ENCODE peak calls at places on chromosomes 16 and 17, in nine cellular contexts. H is stimulated activated naive B cell treated with anti-CD40 and anti-IgM and Interleukin-4, amounts not matched to agents 10 μg/mL and 1 μg/mL and 100 μg/mL, for 72 hours; T is brain microvascular endothelial cell; M is Daoy; Y is AG10803; N is fibroblast of mammary gland; F is PC-3; R is stimulated activated CD8-positive, alpha-beta memory T cell treated with anti-CD3 and anti-CD28 coated beads, Interleukin-12 subunit alpha, Interleukin-12 subunit beta, amount 100 ng/mL, for 4 hours; C is GM03348. J is an unnamed sample.

GRCh38 chr17:65742433-65743312 is 181.2 kb upstream of the AXIN2 start:
- DNase-seq in M (peak; percentile 72), H (no peak), C (peak; percentile 74), R (no peak), T (peak; percentile 81), F (peak; percentile 95), Y (peak; percentile 92), N (peak; percentile 88), J (no peak)

GRCh38 chr17:82613283-82614094 is 34.8 kb downstream of the WDR45B start:
- DNase-seq in T (no peak), C (no peak), Y (no peak), M (no peak), N (no peak), F (no peak), H (no peak), R (no peak), J (no peak)

GRCh38 chr16:69669577-69669976 is 56.8 kb downstream of the NQO1 start:
- DNase-seq in R (no peak), F (no peak), T (no peak), N (peak; percentile 11), M (no peak), C (no peak), Y (no peak), H (no peak), J (no peak)

GRCh38 chr16:72848759-72849664 is 198.9 kb downstream of the ZFHX3 start:
- DNase-seq in Y (peak; percentile 93), H (no peak), C (peak; percentile 85), F (peak; percentile 92), N (peak; percentile 87), T (peak; percentile 85), R (no peak), M (peak; percentile 95), J (peak; percentile 88)

GRCh38 chr17:2797632-2798031 is 1.4 kb downstream of the RAP1GAP2 start:
- DNase-seq in N (no peak), H (no peak), T (no peak), M (no peak), C (no peak), Y (no peak), R (no peak), F (no peak), J (no peak)

GRCh38 chr17:9806709-9807108 is 15.2 kb downstream of the GSG1L2 start:
- DNase-seq in C (no peak), F (no peak), R (no peak), H (no peak), T (no peak), Y (no peak), N (no peak), M (no peak), J (no peak)

GRCh38 chr17:77423589-77424451 is 283.1 kb downstream of the SEC14L1 start:
- DNase-seq in M (peak; percentile 92), F (peak; percentile 75), H (no peak), C (peak; percentile 89), T (peak; percentile 87), N (peak; percentile 97), Y (peak; percentile 98), R (no peak), J (peak; percentile 93)

GRCh38 chr17:2822358-2822757 is 26.1 kb downstream of the RAP1GAP2 start:
- DNase-seq in M (no peak), T (no peak), F (no peak), R (no peak), C (no peak), Y (no peak), H (no peak), N (no peak), J (no peak)

GRCh38 chr17:78979780-78980623 is at the start of gene LGALS3BP:
- DNase-seq in T (peak; percentile 74), H (no peak), N (peak; percentile 83), R (no peak), C (peak; percentile 67), F (peak; percentile 54), M (peak; percentile 91), Y (peak; percentile 47), J (peak; percentile 94)

GRCh38 chr17:12734852-12735430 is 54.4 kb upstream of the ARHGAP44 start:
- DNase-seq in Y (no peak), C (no peak), R (no peak), H (no peak), T (no peak), M (no peak), F (no peak), N (no peak), J (peak; percentile 39)

GRCh38 chr16:79336437-79337229 is 263.9 kb downstream of the MAF start:
- DNase-seq in R (no peak), H (no peak), M (no peak), N (no peak), T (no peak), F (no peak), Y (no peak), C (no peak), J (peak; percentile 28)

GRCh38 chr17:49944451-49944850 is 24.5 kb upstream of the DLX4 start:
- DNase-seq in Y (no peak), M (no peak), N (no peak), F (no peak), C (no peak), R (no peak), H (no peak), T (no peak), J (no peak)

GRCh38 chr16:78045865-78046581 is 23.7 kb downstream of the CLEC3A start:
- DNase-seq in R (no peak), T (peak; percentile 55), N (peak; percentile 14), C (peak; percentile 69), M (peak; percentile 86), F (peak; percentile 31), H (no peak), Y (peak; percentile 49), J (peak; percentile 72)

GRCh38 chr17:43998552-43998951 is 5.9 kb upstream of the NAGS start:
- DNase-seq in M (peak; percentile 30), Y (peak; percentile 53), N (peak; percentile 87), T (peak; percentile 50), H (no peak), C (no peak), R (no peak), F (peak; percentile 39), J (no peak)

GRCh38 chr17:78825696-78826095 is 14.9 kb downstream of the USP36 start:
- DNase-seq in N (no peak), R (no peak), H (no peak), F (no peak), T (no peak), C (no peak), Y (no peak), M (no peak), J (no peak)

GRCh38 chr17:78400581-78401240 is 22.3 kb downstream of the PGS1 start:
- DNase-seq in C (no peak), H (no peak), F (peak; percentile 51), T (no peak), Y (no peak), N (no peak), R (no peak), M (peak; percentile 48), J (no peak)

GRCh38 chr16:17743158-17743557 is 272.4 kb upstream of the XYLT1 start:
- DNase-seq in Y (no peak), R (no peak), H (no peak), M (no peak), F (no peak), T (no peak), N (no peak), C (no peak), J (no peak)

GRCh38 chr17:19000531-19001011 is 4.0 kb downstream of the FAM83G start:
- DNase-seq in N (no peak), H (no peak), T (peak; percentile 68), R (no peak), Y (peak; percentile 36), C (peak; percentile 47), F (peak; percentile 34), M (peak; percentile 88), J (peak; percentile 83)

GRCh38 chr17:77737442-77738265 is 220.8 kb upstream of the TNRC6C start:
- DNase-seq in F (no peak), M (no peak), C (no peak), R (no peak), T (no peak), H (no peak), Y (no peak), N (no peak), J (no peak)